ENCODE peak calls at places on chromosomes 4 and X, in five cellular contexts. M is NCI-H748 treated with DMSO at 0.1 percent for 48 hours; N is cardiac fibroblast; X is activated naive CD8-positive, alpha-beta T cell treated with anti-CD3 and anti-CD28 coated beads, Interleukin-2, amount 50 U/mL, for 24 hours; K is NCI-H146. B is an unnamed sample.

GRCh38 chr4:86660407-86660806 is 66.3 kb downstream of the PTPN13 start:
- DNase-seq in M (no peak), N (no peak), X (no peak), K (no peak), B (no peak)

GRCh38 chrX:74343970-74344622 is 40.1 kb downstream of the ZCCHC13 start:
- DNase-seq in M (peak; percentile 68), N (peak; percentile 98), X (peak; percentile 36), K (peak; percentile 74), B (peak; percentile 73)

GRCh38 chr4:181569553-181569952 is 673.6 kb upstream of the TENM3 start:
- DNase-seq in M (peak; percentile 36), N (peak; percentile 64), X (no peak), K (peak; percentile 71), B (no peak)

GRCh38 chr4:153248641-153249198 is 44.5 kb downstream of the TRIM2 start:
- DNase-seq in M (peak; percentile 42), N (no peak), X (no peak), K (peak; percentile 59), B (no peak)

GRCh38 chrX:43328358-43328946 is 327.6 kb upstream of the MAOA start:
- DNase-seq in M (no peak), N (no peak), X (no peak), K (no peak), B (no peak)

GRCh38 chr4:121138014-121138413 is 26.1 kb downstream of the TNIP3 start:
- DNase-seq in M (no peak), N (no peak), X (peak; percentile 64), K (no peak), B (no peak)

GRCh38 chr4:123477804-123478209 is 81.2 kb downstream of the SPRY1 start:
- DNase-seq in M (no peak), N (peak; percentile 95), X (peak; percentile 76), K (peak; percentile 24), B (no peak)

GRCh38 chrX:45515262-45516215 is 314.9 kb upstream of the DIPK2B start:
- DNase-seq in M (peak; percentile 17), N (peak; percentile 96), X (peak; percentile 18), K (peak; percentile 40), B (peak; percentile 83)

GRCh38 chr4:52059372-52059771 is 8.3 kb downstream of the SPATA18 start:
- DNase-seq in M (no peak), N (peak; percentile 93), X (no peak), K (no peak), B (no peak)